ENCODE peak calls at places on chromosomes 11 and 22, in nine cellular contexts. K, U, H, G, D, V, O, X and I are unnamed samples.

GRCh38 chr11:113649311-113649710 is 56.8 kb downstream of the TMPRSS5 start:
- DNase-seq in O (no peak), G (no peak), U (no peak), X (no peak), D (no peak), K (no peak), V (no peak), H (no peak), I (no peak)

GRCh38 chr11:75229466-75229865 is 11.1 kb upstream of the TPBGL start:
- DNase-seq in K (no peak), V (no peak), X (no peak), U (no peak), O (no peak), G (no peak), D (no peak), H (no peak), I (no peak)

GRCh38 chr22:50357756-50358155 is 14.6 kb downstream of the PPP6R2 start:
- DNase-seq in G (no peak), X (no peak), O (no peak), D (no peak), U (no peak), V (no peak), K (no peak), H (no peak), I (peak; percentile 84)

GRCh38 chr11:19345848-19346681 is 105.3 kb upstream of the E2F8 start:
- DNase-seq in G (no peak), U (peak; percentile 22), X (no peak), K (peak; percentile 68), O (peak; percentile 56), H (peak; percentile 74), V (peak; percentile 16), D (no peak), I (no peak)

GRCh38 chr22:24506802-24507438 is 11.8 kb downstream of the UPB1 start:
- DNase-seq in V (no peak), G (no peak), K (peak; percentile 31), U (peak; percentile 31), D (no peak), O (peak; percentile 46), X (no peak), H (peak; percentile 89), I (no peak)

GRCh38 chr11:2076441-2076840 is 62.7 kb downstream of the IGF2 start:
- DNase-seq in K (no peak), H (no peak), U (no peak), D (no peak), G (peak; percentile 10), V (no peak), X (no peak), O (no peak), I (no peak)

GRCh38 chr11:68266936-68267880 is 4.6 kb downstream of the C11orf24 start:
- DNase-seq in V (no peak), D (no peak), U (no peak), K (no peak), X (no peak), O (no peak), G (no peak), H (no peak), I (no peak)

GRCh38 chr22:17143826-17144225 is 15.3 kb downstream of the HDHD5 start:
- DNase-seq in H (no peak), D (no peak), X (no peak), U (no peak), O (no peak), V (no peak), G (no peak), K (no peak), I (no peak)

GRCh38 chr11:102882389-102883024 is 7.7 kb upstream of the MMP12 start:
- DNase-seq in G (no peak), O (peak; percentile 93), U (peak; percentile 79), X (no peak), D (no peak), H (no peak), V (peak; percentile 61), K (no peak), I (peak; percentile 13)

GRCh38 chr11:119207300-119207570 is 1.1 kb downstream of the CBL start:
- DNase-seq in G (no peak), X (no peak), U (no peak), H (no peak), K (no peak), O (no peak), D (no peak), V (no peak), I (no peak)

GRCh38 chr22:20469110-20469855 is 26.3 kb downstream of the KLHL22 start:
- DNase-seq in K (no peak), X (no peak), O (no peak), D (no peak), V (no peak), H (no peak), G (no peak), U (no peak), I (no peak)

GRCh38 chr11:126919147-126919823 is 81.3 kb downstream of the KIRREL3 start:
- DNase-seq in K (no peak), U (no peak), O (no peak), G (no peak), H (no peak), V (no peak), X (no peak), D (no peak), I (no peak)

GRCh38 chr11:47239889-47240288 is 8.7 kb downstream of the ACP2 start:
- DNase-seq in V (no peak), X (no peak), D (no peak), K (no peak), U (no peak), O (no peak), H (no peak), G (no peak), I (no peak)

GRCh38 chr22:42991010-42991651 is 23.8 kb downstream of the PACSIN2 start:
- DNase-seq in O (peak; percentile 96), G (no peak), X (no peak), D (no peak), V (peak; percentile 93), K (no peak), H (no peak), U (peak; percentile 72), I (peak; percentile 95)

GRCh38 chr11:61815790-61816735 is 740 bp downstream of the FADS1 start:
- DNase-seq in G (peak; percentile 62), V (peak; percentile 70), D (peak; percentile 65), X (peak; percentile 37), U (peak; percentile 65), O (peak; percentile 73), K (peak; percentile 55), H (peak; percentile 82), I (peak; percentile 78)

GRCh38 chr11:118740892-118741291 is 50.1 kb downstream of the DDX6 start:
- DNase-seq in K (no peak), D (no peak), G (no peak), H (no peak), V (no peak), U (no peak), O (no peak), X (no peak), I (peak; percentile 72)

GRCh38 chr22:49373801-49374226 is 453.9 kb downstream of the BRD1 start:
- DNase-seq in G (no peak), H (no peak), O (no peak), D (no peak), X (no peak), V (no peak), U (no peak), K (no peak), I (no peak)

GRCh38 chr22:39535302-39535805 is 2.8 kb upstream of the RPS19BP1 start:
- DNase-seq in K (no peak), U (no peak), G (no peak), O (no peak), H (no peak), D (no peak), X (no peak), V (no peak), I (no peak)

GRCh38 chr11:108034034-108034433 is 25.3 kb downstream of the CUL5 start:
- DNase-seq in K (no peak), V (no peak), H (no peak), G (no peak), X (no peak), O (no peak), D (no peak), U (no peak), I (no peak)

GRCh38 chr22:27512283-27512761 is 289.2 kb downstream of the MN1 start:
- DNase-seq in U (peak; percentile 91), K (no peak), H (no peak), V (peak; percentile 83), D (no peak), O (peak; percentile 94), X (no peak), G (peak; percentile 86), I (peak; percentile 54)

GRCh38 chr11:117160826-117161225 is 16.7 kb downstream of the PAFAH1B2 start:
- DNase-seq in H (no peak), X (no peak), V (no peak), U (no peak), K (no peak), D (no peak), G (no peak), O (no peak), I (no peak)

GRCh38 chr22:42868751-42869251 is 11.7 kb upstream of the ARFGAP3 start:
- DNase-seq in G (peak; percentile 42), O (peak; percentile 47), K (peak; percentile 73), D (no peak), U (peak; percentile 8), V (no peak), X (no peak), H (no peak), I (peak; percentile 36)

GRCh38 chr11:41377709-41378394 is 81.6 kb downstream of the LRRC4C start:
- DNase-seq in O (no peak), V (no peak), G (no peak), H (no peak), D (no peak), U (no peak), K (no peak), X (no peak), I (no peak)